ENCODE peak calls at places on chromosomes 12 and 14, in five cellular contexts. R, J, Q, N and S are unnamed samples.

GRCh38 chr12:6089041-6089823 is 35.2 kb downstream of the VWF start:
- DNase-seq in J (peak; percentile 33), Q (no peak), R (peak; percentile 26), N (no peak), S (peak; percentile 23)

GRCh38 chr12:98579347-98579746 is 14.1 kb upstream of the SLC25A3 start:
- DNase-seq in N (no peak), J (peak; percentile 14), Q (no peak), R (no peak), S (no peak)

GRCh38 chr14:20383636-20384035 is 29.7 kb downstream of the TEP1 start:
- DNase-seq in R (no peak), J (no peak), N (no peak), Q (no peak), S (no peak)

GRCh38 chr12:65640489-65640901 is 183.8 kb upstream of the HMGA2 start:
- DNase-seq in J (peak; percentile 89), R (no peak), Q (no peak), N (no peak), S (no peak)

GRCh38 chr12:108622921-108623514 is 10.7 kb downstream of the SELPLG start:
- DNase-seq in R (no peak), J (no peak), Q (no peak), N (no peak), S (no peak)

GRCh38 chr14:22641851-22642250 is 2.3 kb downstream of the OR6J1 start:
- DNase-seq in R (no peak), J (no peak), N (no peak), Q (no peak), S (no peak)

GRCh38 chr12:1691123-1692007 is 495 bp downstream of the ADIPOR2 start:
- DNase-seq in Q (no peak), N (no peak), J (peak; percentile 11), R (no peak), S (peak; percentile 78)

GRCh38 chr12:122985590-122986257 is 5.2 kb downstream of the ARL6IP4 start:
- DNase-seq in R (no peak), J (no peak), Q (no peak), N (no peak), S (no peak)

GRCh38 chr14:29757711-29758233 is 169.9 kb downstream of the PRKD1 start:
- DNase-seq in R (no peak), N (no peak), J (no peak), Q (no peak), S (no peak)

GRCh38 chr14:68547305-68548193 is 245.3 kb downstream of the ZFP36L1 start:
- DNase-seq in J (peak; percentile 82), Q (no peak), R (no peak), N (peak; percentile 34), S (no peak)

GRCh38 chr14:39015360-39015961 is 87.6 kb downstream of the SEC23A start:
- DNase-seq in Q (no peak), R (peak; percentile 25), N (peak; percentile 5), J (peak; percentile 58), S (peak; percentile 17)

GRCh38 chr12:108576660-108577234 is 14.4 kb downstream of the ISCU start:
- DNase-seq in Q (no peak), J (peak; percentile 52), N (no peak), R (no peak), S (no peak)

GRCh38 chr14:90645842-90646443 is 170.3 kb downstream of the TTC7B start:
- DNase-seq in R (no peak), Q (no peak), J (peak; percentile 47), N (no peak), S (peak; percentile 63)

GRCh38 chr12:22396253-22396652 is 61.7 kb upstream of the ST8SIA1 start:
- DNase-seq in Q (peak; percentile 46), R (no peak), J (no peak), N (no peak), S (no peak)

GRCh38 chr12:95481072-95481471 is 7.1 kb downstream of the METAP2 start:
- DNase-seq in J (no peak), N (no peak), Q (no peak), R (no peak), S (no peak)

GRCh38 chr12:49955899-49956662 is 5.5 kb downstream of the AQP2 start:
- DNase-seq in Q (no peak), J (no peak), N (no peak), R (no peak), S (no peak)

GRCh38 chr14:67332468-67332867 is 27.1 kb downstream of the ATP6V1D start:
- DNase-seq in N (no peak), R (no peak), J (no peak), Q (no peak), S (no peak)

GRCh38 chr14:51681411-51681810 is 29.7 kb downstream of the FRMD6 start:
- DNase-seq in N (no peak), J (no peak), R (no peak), Q (no peak), S (no peak)

GRCh38 chr12:79482921-79483320 is 207.8 kb downstream of the PAWR start:
- DNase-seq in R (no peak), N (no peak), J (no peak), Q (no peak), S (no peak)

GRCh38 chr12:26346748-26347147 is 151.4 kb downstream of the SSPN start:
- DNase-seq in J (peak; percentile 32), R (no peak), Q (no peak), N (no peak), S (no peak)

GRCh38 chr12:78949532-78949931 is 85.0 kb downstream of the SYT1 start:
- DNase-seq in Q (no peak), N (no peak), J (no peak), R (no peak), S (no peak)

GRCh38 chr12:59407799-59408198 is 188.0 kb upstream of the SLC16A7 start:
- DNase-seq in N (no peak), R (no peak), J (no peak), Q (no peak), S (no peak)

GRCh38 chr12:55681142-55682077 is 26.3 kb downstream of the ITGA7 start:
- DNase-seq in J (peak; percentile 39), R (peak; percentile 78), N (peak; percentile 12), Q (no peak), S (peak; percentile 81)

GRCh38 chr14:72685456-72685855 is 208.4 kb downstream of the DPF3 start:
- DNase-seq in N (no peak), Q (no peak), J (no peak), R (no peak), S (no peak)

GRCh38 chr14:62722406-62722805 is 322.9 kb downstream of the KCNH5 start:
- DNase-seq in R (no peak), N (no peak), J (no peak), Q (no peak), S (no peak)

GRCh38 chr14:62234849-62235248 is 472.6 kb downstream of the SNAPC1 start:
- DNase-seq in Q (no peak), R (no peak), J (no peak), N (no peak), S (no peak)

GRCh38 chr12:28267920-28268680 is 77.8 kb downstream of the CCDC91 start:
- DNase-seq in N (no peak), J (no peak), Q (no peak), R (peak; percentile 8), S (no peak)

GRCh38 chr12:47860279-47860841 is 40.7 kb upstream of the HDAC7 start:
- DNase-seq in Q (no peak), J (no peak), N (no peak), R (no peak), S (no peak)

GRCh38 chr12:65854629-65855028 is 30.3 kb downstream of the HMGA2 start:
- DNase-seq in R (no peak), Q (no peak), N (no peak), J (no peak), S (no peak)

GRCh38 chr12:123660328-123660727 is 10.6 kb upstream of the TCTN2 start:
- DNase-seq in N (peak; percentile 62), R (no peak), Q (no peak), J (peak; percentile 49), S (no peak)

GRCh38 chr12:8860165-8860961 is 37.9 kb downstream of the A2ML1 start:
- DNase-seq in N (peak; percentile 15), J (peak; percentile 42), R (peak; percentile 26), Q (peak; percentile 28), S (peak; percentile 64)

GRCh38 chr12:82688035-82688501 is 1.4 kb downstream of the TMTC2 start:
- DNase-seq in R (no peak), Q (no peak), N (no peak), J (peak; percentile 20), S (no peak)

GRCh38 chr12:109737631-109738030 is 24.0 kb downstream of the FAM222A start:
- DNase-seq in N (no peak), R (peak; percentile 24), J (no peak), Q (no peak), S (peak; percentile 2)

GRCh38 chr12:124910561-124911478 is 3.6 kb downstream of the UBC start:
- DNase-seq in J (no peak), N (no peak), R (no peak), Q (no peak), S (no peak)

GRCh38 chr12:15823360-15824128 is 34.4 kb upstream of the EPS8 start:
- DNase-seq in N (no peak), R (no peak), Q (no peak), J (no peak), S (no peak)

GRCh38 chr14:71362920-71363584 is 455.8 kb downstream of the PCNX1 start:
- DNase-seq in Q (no peak), J (peak; percentile 71), R (no peak), N (no peak), S (no peak)

GRCh38 chr14:77221241-77221871 is 39.8 kb downstream of the TMEM63C start:
- DNase-seq in R (no peak), J (no peak), Q (no peak), N (no peak), S (no peak)

GRCh38 chr14:104656014-104656714 is 33.3 kb upstream of the INF2 start:
- DNase-seq in N (no peak), Q (no peak), J (no peak), R (no peak), S (no peak)